ENCODE peak calls at places on chromosomes 3 and 15, in five cellular contexts. N, Z, M, A and X are unnamed samples.

GRCh38 chr3:48661501-48662139 is 1.1 kb downstream of the CELSR3 start:
- DNase-seq in N (no peak), Z (no peak), M (peak; percentile 70), A (peak; percentile 18), X (no peak)

GRCh38 chr3:43207628-43208085 is 78.7 kb upstream of the SNRK start:
- DNase-seq in N (peak; percentile 13), Z (no peak), M (peak; percentile 40), A (no peak), X (no peak)

GRCh38 chr15:89768071-89768500 is 8.0 kb upstream of the MESP2 start:
- DNase-seq in N (no peak), Z (no peak), M (peak; percentile 62), A (no peak), X (no peak)

GRCh38 chr3:146033950-146034349 is 127.0 kb downstream of the PLOD2 start:
- DNase-seq in N (no peak), Z (no peak), M (no peak), A (no peak), X (no peak)

GRCh38 chr15:52109559-52110451 is 2.8 kb downstream of the BCL2L10 start:
- DNase-seq in N (no peak), Z (no peak), M (no peak), A (no peak), X (no peak)

GRCh38 chr3:145489011-145489410 is 672.0 kb downstream of the PLOD2 start:
- DNase-seq in N (no peak), Z (no peak), M (no peak), A (no peak), X (no peak)

GRCh38 chr3:29758108-29759020 is 477.5 kb downstream of the RBMS3 start:
- DNase-seq in N (peak; percentile 69), Z (no peak), M (no peak), A (no peak), X (no peak)

GRCh38 chr15:75191235-75191634 is 10.4 kb upstream of the C15orf39 start:
- DNase-seq in N (no peak), Z (no peak), M (no peak), A (no peak), X (no peak)

GRCh38 chr15:55742498-55742926 is 440 bp downstream of the PRTG start:
- DNase-seq in N (peak; percentile 29), Z (no peak), M (no peak), A (peak; percentile 17), X (no peak)

GRCh38 chr3:102059145-102059943 is 210.0 kb downstream of the NFKBIZ start:
- DNase-seq in N (no peak), Z (no peak), M (no peak), A (no peak), X (no peak)

GRCh38 chr3:9433884-9434521 is 36.6 kb downstream of the SETD5 start:
- DNase-seq in N (no peak), Z (no peak), M (no peak), A (no peak), X (no peak)

GRCh38 chr15:41661078-41661528 is 898 bp downstream of the MGA start:
- DNase-seq in N (no peak), Z (peak; percentile 40), M (no peak), A (no peak), X (no peak)

GRCh38 chr3:176978441-176978840 is 218.8 kb downstream of the TBL1XR1 start:
- DNase-seq in N (peak; percentile 89), Z (no peak), M (no peak), A (no peak), X (no peak)

GRCh38 chr3:48427630-48427962 is 2.3 kb downstream of the PLXNB1 start:
- DNase-seq in N (no peak), Z (no peak), M (no peak), A (no peak), X (no peak)

GRCh38 chr3:138862924-138863775 is 28.4 kb upstream of the PIK3CB start:
- DNase-seq in N (peak; percentile 90), Z (peak; percentile 8), M (peak; percentile 80), A (peak; percentile 65), X (peak; percentile 55)

GRCh38 chr15:95277266-95277665 is 1045.9 kb downstream of the MCTP2 start:
- DNase-seq in N (no peak), Z (no peak), M (no peak), A (peak; percentile 80), X (no peak)

GRCh38 chr3:194688207-194688711 is 2.6 kb downstream of the FAM43A start:
- DNase-seq in N (no peak), Z (no peak), M (no peak), A (no peak), X (no peak)

GRCh38 chr3:10511809-10512494 is 6.6 kb upstream of the ATP2B2 start:
- DNase-seq in N (peak; percentile 66), Z (no peak), M (no peak), A (peak; percentile 66), X (no peak)

GRCh38 chr3:72155391-72156064 is 370.6 kb upstream of the PROK2 start:
- DNase-seq in N (peak; percentile 83), Z (no peak), M (peak; percentile 44), A (peak; percentile 94), X (no peak)

GRCh38 chr3:194133661-194134230 is 2.2 kb upstream of the HES1 start:
- DNase-seq in N (no peak), Z (peak; percentile 41), M (no peak), A (peak; percentile 71), X (peak; percentile 29)

GRCh38 chr3:127673191-127674098 is 693 bp downstream of the ABTB1 start:
- DNase-seq in N (peak; percentile 75), Z (no peak), M (no peak), A (peak; percentile 56), X (peak; percentile 15)

GRCh38 chr15:58221591-58222241 is 83.5 kb downstream of the AQP9 start:
- DNase-seq in N (no peak), Z (no peak), M (no peak), A (peak; percentile 25), X (no peak)

GRCh38 chr3:116342499-116342898 is 102.8 kb downstream of the LSAMP start:
- DNase-seq in N (no peak), Z (no peak), M (no peak), A (no peak), X (no peak)

GRCh38 chr3:127964053-127964452 is 49.0 kb downstream of the KBTBD12 start:
- DNase-seq in N (no peak), Z (peak; percentile 90), M (no peak), A (no peak), X (peak; percentile 73)

GRCh38 chr3:47479826-47480160 is 4.1 kb upstream of the SCAP start:
- DNase-seq in N (no peak), Z (no peak), M (no peak), A (no peak), X (no peak)

GRCh38 chr3:195266428-195266827 is 4.5 kb downstream of the XXYLT1 start:
- DNase-seq in N (no peak), Z (no peak), M (no peak), A (no peak), X (no peak)

GRCh38 chr3:30649572-30650310 is 43.3 kb downstream of the TGFBR2 start:
- DNase-seq in N (no peak), Z (no peak), M (no peak), A (peak; percentile 74), X (no peak)

GRCh38 chr3:98977520-98977919 is 76.0 kb upstream of the DCBLD2 start:
- DNase-seq in N (peak; percentile 99), Z (no peak), M (no peak), A (peak; percentile 82), X (no peak)

GRCh38 chr15:68818671-68819450 is 1.8 kb downstream of the ANP32A start:
- DNase-seq in N (peak; percentile 37), Z (no peak), M (peak; percentile 48), A (no peak), X (no peak)

GRCh38 chr15:75203017-75203907 is 1.6 kb downstream of the C15orf39 start:
- DNase-seq in N (no peak), Z (no peak), M (no peak), A (peak; percentile 12), X (no peak)

GRCh38 chr3:13846716-13847570 is 32.9 kb downstream of the WNT7A start:
- DNase-seq in N (no peak), Z (no peak), M (no peak), A (no peak), X (no peak)